ENCODE peak calls at places on chromosomes 5 and 9, in nine cellular contexts. V is left ventricle myocardium inferior, O is transverse colon, I is coronary artery, Z is PC-9, B is fibroblast of lung, H is psoas muscle, F is neural crest cell, J is breast epithelium. K is an unnamed sample.

GRCh38 chr5:136246122-136246521 is 53.2 kb upstream of the SMIM32 start:
- DNase-seq in V (no peak), O (no peak), I (no peak), Z (no peak), B (no peak), H (no peak), F (no peak), J (no peak), K (no peak)

GRCh38 chr5:18944771-18945170 is 1043.2 kb downstream of the CDH18 start:
- DNase-seq in V (no peak), O (no peak), I (no peak), Z (no peak), B (peak; percentile 22), H (no peak), F (no peak), J (no peak), K (no peak)

GRCh38 chr9:89405832-89406231 is 87.5 kb downstream of the SECISBP2 start:
- DNase-seq in V (peak; percentile 48), O (peak; percentile 61), I (no peak), Z (no peak), B (no peak), H (peak; percentile 47), F (no peak), J (no peak), K (no peak)

GRCh38 chr5:163878490-163878889 is 373.1 kb downstream of the MAT2B start:
- DNase-seq in V (no peak), O (no peak), I (no peak), Z (no peak), B (no peak), H (no peak), F (no peak), J (no peak), K (no peak)

GRCh38 chr9:124390812-124391658 is 24.2 kb downstream of the PSMB7 start:
- DNase-seq in V (no peak), O (no peak), I (no peak), Z (peak; percentile 74), B (peak; percentile 38), H (no peak), F (no peak), J (no peak), K (peak; percentile 22)

GRCh38 chr5:36334315-36334714 is 32.6 kb upstream of the RANBP3L start:
- DNase-seq in V (no peak), O (no peak), I (no peak), Z (no peak), B (no peak), H (no peak), F (no peak), J (no peak), K (no peak)

GRCh38 chr9:134223091-134223490 is 58.7 kb upstream of the RNU6ATAC start:
- DNase-seq in V (no peak), O (no peak), I (no peak), Z (no peak), B (no peak), H (peak; percentile 4), F (no peak), J (no peak), K (no peak)

GRCh38 chr5:180302256-180302655 is 10.4 kb upstream of the MAPK9 start:
- DNase-seq in V (no peak), O (no peak), I (peak; percentile 43), Z (no peak), B (no peak), H (no peak), F (no peak), J (no peak), K (no peak)

GRCh38 chr5:135810188-135810943 is 24.1 kb upstream of the SLC25A48 start:
- DNase-seq in V (no peak), O (no peak), I (no peak), Z (no peak), B (no peak), H (peak; percentile 60), F (no peak), J (no peak), K (peak; percentile 27)

GRCh38 chr9:4832786-4833579 is 40.2 kb downstream of the RCL1 start:
- DNase-seq in V (no peak), O (no peak), I (no peak), Z (peak; percentile 92), B (peak; percentile 100), H (no peak), F (no peak), J (no peak), K (peak; percentile 99)

DNA sequence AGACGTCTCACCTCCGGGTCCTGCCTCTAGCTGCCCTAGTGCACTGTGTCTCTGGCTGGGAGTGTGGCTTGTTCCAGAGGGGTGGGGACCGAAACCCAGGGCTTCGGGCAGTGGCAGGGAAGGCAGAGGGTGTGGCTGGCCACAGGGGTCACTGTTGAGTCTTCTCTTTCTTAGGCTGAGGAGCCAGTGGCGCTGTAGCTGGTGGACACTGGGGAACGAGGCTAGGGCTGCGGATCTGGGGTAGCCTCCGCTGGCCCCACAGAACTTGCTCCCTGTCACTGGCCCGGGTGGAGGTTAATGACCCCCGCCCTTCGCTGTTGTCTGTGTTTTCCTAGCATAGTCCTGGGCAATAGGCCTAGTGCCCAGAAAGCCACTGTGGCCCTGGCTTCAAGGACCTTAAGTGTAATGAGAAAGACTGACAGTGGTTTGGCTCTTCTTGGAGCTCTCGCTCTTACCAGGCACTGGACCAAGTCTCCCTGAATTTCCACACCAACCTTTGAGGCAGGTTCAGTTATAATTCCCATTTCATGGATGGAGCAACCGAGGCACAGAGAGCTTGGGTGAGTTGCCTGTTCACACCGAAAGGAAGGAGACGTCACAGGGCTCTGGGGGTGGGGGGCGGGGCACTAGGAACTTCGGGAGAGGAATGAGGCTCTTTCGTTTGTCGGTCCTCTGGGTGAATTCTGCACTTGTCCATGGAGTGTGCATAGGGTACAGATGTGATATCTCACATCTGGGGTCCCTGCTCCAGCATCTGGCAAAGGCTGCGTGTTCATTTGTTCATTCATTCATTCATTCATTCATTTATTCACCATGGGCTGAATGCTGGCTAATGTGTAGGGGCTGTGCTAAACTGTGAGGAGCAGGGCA is 4.8 kb upstream of the IER5L start:
- DNase-seq in V (no peak), O (peak; percentile 53), I (no peak), Z (no peak), B (no peak), H (peak; percentile 70), F (peak; percentile 71), J (no peak), K (no peak)
- TF ChIP-seq CTCF in V (peak; percentile 59), O (no peak), I (no peak), Z (peak; percentile 39), B (peak; percentile 25), H (peak; percentile 32), F (peak; percentile 60), J (no peak), K (peak; percentile 41)

GRCh38 chr5:77280036-77280435 is 69.6 kb downstream of the PDE8B start:
- DNase-seq in V (no peak), O (no peak), I (no peak), Z (no peak), B (no peak), H (no peak), F (no peak), J (no peak), K (no peak)

GRCh38 chr5:77285442-77285841 is 75.0 kb downstream of the PDE8B start:
- DNase-seq in V (no peak), O (no peak), I (no peak), Z (no peak), B (no peak), H (no peak), F (no peak), J (no peak), K (no peak)

GRCh38 chr5:77277764-77278163 is 67.3 kb downstream of the PDE8B start:
- DNase-seq in V (no peak), O (no peak), I (no peak), Z (no peak), B (no peak), H (no peak), F (no peak), J (no peak), K (no peak)

GRCh38 chr5:77281969-77282336 is 71.5 kb downstream of the PDE8B start:
- DNase-seq in V (no peak), O (no peak), I (no peak), Z (no peak), B (no peak), H (no peak), F (no peak), J (no peak), K (no peak)

GRCh38 chr5:77282337-77283027 is 72.0 kb downstream of the PDE8B start:
- DNase-seq in V (no peak), O (no peak), I (no peak), Z (no peak), B (peak; percentile 50), H (no peak), F (no peak), J (no peak), K (peak; percentile 31)
- TF ChIP-seq CTCF in V (no peak), O (no peak), I (no peak), Z (no peak), B (peak; percentile 61), H (no peak), F (no peak), J (no peak), K (peak; percentile 10)

DNA sequence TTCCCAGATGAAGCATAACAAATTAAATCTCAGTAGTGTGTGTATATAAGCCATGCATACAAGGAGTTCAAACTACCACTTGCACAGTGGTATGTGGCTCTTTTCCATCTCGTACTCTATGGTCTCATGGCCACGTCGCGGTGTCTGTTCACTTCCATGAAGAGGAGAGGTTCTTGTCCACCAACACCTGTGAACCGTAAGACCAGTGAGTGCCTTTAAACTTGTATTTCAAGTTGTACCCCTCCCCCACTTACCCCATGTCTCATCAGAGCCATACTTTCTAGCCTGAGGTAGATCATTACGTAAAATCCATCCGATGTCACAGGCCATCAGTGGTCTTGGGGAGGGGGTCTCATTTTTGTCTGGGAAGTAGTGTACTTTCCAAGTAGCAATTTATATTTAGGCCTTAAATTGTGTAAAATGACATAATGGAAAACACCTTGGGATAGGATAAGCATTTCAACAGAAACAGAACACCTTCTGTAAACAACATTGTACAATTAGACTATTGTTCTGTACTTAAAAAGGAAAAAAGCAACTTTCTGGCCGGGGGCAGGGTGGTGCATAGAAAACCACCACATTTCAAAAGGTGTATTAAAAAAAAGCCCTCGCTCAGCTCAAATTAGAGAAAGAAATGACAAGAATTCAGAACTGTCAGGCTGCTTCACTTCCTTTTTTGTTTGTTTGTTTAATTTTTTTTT is 163.0 kb downstream of the SMARCA2 start:
- DNase-seq in V (no peak), O (no peak), I (no peak), Z (no peak), B (no peak), H (no peak), F (no peak), J (no peak), K (no peak)
- TF ChIP-seq CTCF in V (no peak), O (no peak), I (no peak), Z (no peak), B (no peak), H (no peak), F (no peak), J (no peak), K (no peak)

DNA sequence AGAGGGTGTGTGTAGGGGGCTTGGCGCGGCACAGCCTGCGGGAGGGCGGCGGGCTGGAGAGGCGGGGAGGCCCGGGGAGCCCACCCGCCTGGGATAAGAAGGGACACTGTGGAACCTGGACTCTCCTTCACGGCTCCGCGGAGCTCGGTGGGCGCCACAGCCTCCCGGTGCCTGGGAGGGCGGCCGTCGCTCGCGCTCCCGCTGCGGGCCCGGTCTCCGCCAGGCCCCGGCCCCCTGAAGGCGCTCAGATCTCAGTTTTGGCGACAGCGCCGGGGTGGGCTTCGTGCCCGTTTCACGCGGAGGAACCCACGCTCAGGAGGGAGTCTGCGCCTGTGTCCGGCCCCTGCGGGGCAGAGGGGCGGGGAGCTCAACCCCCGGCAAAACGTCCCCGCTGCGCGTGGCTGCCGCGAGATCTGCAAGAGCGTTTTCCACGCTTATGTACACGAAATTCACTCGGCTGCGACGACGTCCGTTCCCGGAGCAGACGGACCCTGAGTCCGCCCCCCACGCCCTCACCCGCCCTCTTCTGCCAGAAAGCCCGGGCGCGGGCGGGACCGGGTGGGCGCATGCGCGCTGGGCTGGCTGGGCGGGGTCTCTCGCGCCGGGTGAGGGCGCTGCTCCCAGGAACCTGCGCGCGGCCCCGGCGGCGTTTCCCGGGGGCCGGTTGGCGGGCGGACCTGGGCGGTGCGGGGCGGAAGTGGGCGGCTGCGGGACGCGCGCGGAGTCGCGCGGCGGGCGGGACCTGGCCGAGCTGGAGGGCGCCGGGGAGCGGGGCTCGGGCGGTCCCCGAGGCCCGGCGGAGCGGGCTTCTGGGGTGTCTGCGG is at the start of gene NELFB:
- DNase-seq in V (peak; percentile 95), O (peak; percentile 97), I (peak; percentile 91), Z (peak; percentile 64), B (peak; percentile 77), H (peak; percentile 97), F (peak; percentile 99), J (peak; percentile 92), K (peak; percentile 87)
- TF ChIP-seq CTCF in V (peak; percentile 28), O (no peak), I (no peak), Z (no peak), B (no peak), H (no peak), F (no peak), J (no peak), K (no peak)

K was measured in fibroblast of pulmonary artery.